ENCODE peak calls at places on chromosomes 3 and 15, in seven cellular contexts. H, R, T, K, V, M and E are unnamed samples.

GRCh38 chr3:18190646-18191045 is 234.5 kb downstream of the SATB1 start:
- DNase-seq in H (no peak), R (peak; percentile 11), T (no peak), K (no peak), V (no peak), M (no peak), E (no peak)

GRCh38 chr3:186413615-186414415 is 51.8 kb upstream of the DGKG start:
- DNase-seq in H (no peak), R (peak; percentile 33), T (peak; percentile 38), K (peak; percentile 4), V (peak; percentile 2), M (peak; percentile 24), E (no peak)

GRCh38 chr3:11238880-11239279 is 33.3 kb upstream of the ATG7 start:
- DNase-seq in H (no peak), R (peak; percentile 44), T (no peak), K (no peak), V (peak; percentile 94), M (no peak), E (no peak)

GRCh38 chr15:22871481-22872076 is 33.1 kb downstream of the NIPA2 start:
- DNase-seq in H (no peak), R (no peak), T (no peak), K (no peak), V (no peak), M (no peak), E (no peak)

GRCh38 chr3:126274735-126275734 is 82.2 kb downstream of the KLF15 start:
- DNase-seq in H (no peak), R (no peak), T (no peak), K (no peak), V (no peak), M (no peak), E (no peak)

GRCh38 chr3:27034255-27034654 is 334.9 kb downstream of the NEK10 start:
- DNase-seq in H (no peak), R (no peak), T (no peak), K (no peak), V (no peak), M (no peak), E (no peak)

GRCh38 chr15:88844749-88845386 is 41.6 kb downstream of the ACAN start:
- DNase-seq in H (no peak), R (no peak), T (no peak), K (no peak), V (no peak), M (no peak), E (no peak)

GRCh38 chr15:95559875-95560394 is 770.6 kb upstream of the NR2F2 start:
- DNase-seq in H (no peak), R (peak; percentile 79), T (no peak), K (no peak), V (peak; percentile 95), M (no peak), E (no peak)

GRCh38 chr3:50862221-50862620 is 187.5 kb downstream of the DOCK3 start:
- DNase-seq in H (no peak), R (no peak), T (no peak), K (no peak), V (no peak), M (no peak), E (no peak)

GRCh38 chr3:49021213-49021812 is 608 bp upstream of the NDUFAF3 start:
- DNase-seq in H (peak; percentile 99), R (peak; percentile 98), T (peak; percentile 98), K (peak; percentile 99), V (peak; percentile 97), M (peak; percentile 99), E (peak; percentile 98)